ENCODE peak calls at places on chromosomes 6 and 20, in eight cellular contexts. Y is SK-N-SH, H is MM.1S, G is hepatocyte, J is GM23248, E is HCT116, I is OCI-LY7, M is PC-3. R is an unnamed sample.

GRCh38 chr6:16929814-16930213 is 168.6 kb upstream of the ATXN1 start:
- DNase-seq in J (peak; percentile 97), G (peak; percentile 37), I (no peak), M (peak; percentile 17), Y (no peak), E (no peak), H (no peak), R (no peak)

GRCh38 chr6:116371384-116372209 is 850 bp downstream of the DSE start:
- DNase-seq in J (peak; percentile 98), I (no peak), G (peak; percentile 90), E (peak; percentile 42), Y (peak; percentile 83), M (peak; percentile 82), H (no peak), R (peak; percentile 88)

GRCh38 chr6:157832250-157832967 is 9.4 kb downstream of the SNX9 start:
- DNase-seq in Y (no peak), I (no peak), E (no peak), M (peak; percentile 11), J (peak; percentile 69), G (no peak), H (no peak), R (no peak)

GRCh38 chr6:159092631-159093030 is 47.8 kb upstream of the TAGAP start:
- DNase-seq in H (no peak), I (no peak), G (no peak), J (peak; percentile 23), M (no peak), E (no peak), Y (no peak), R (no peak)

GRCh38 chr6:34120953-34121675 is 24.8 kb downstream of the GRM4 start:
- DNase-seq in J (no peak), I (no peak), Y (peak; percentile 74), M (no peak), E (no peak), G (peak; percentile 13), H (no peak), R (no peak)

GRCh38 chr6:90406142-90406794 is 109.6 kb upstream of the BACH2 start:
- DNase-seq in G (peak; percentile 52), H (no peak), M (peak; percentile 90), I (no peak), Y (no peak), E (peak; percentile 32), J (peak; percentile 74), R (no peak)

GRCh38 chr6:149140137-149140909 is 177.2 kb upstream of the TAB2 start:
- DNase-seq in E (no peak), I (no peak), J (no peak), M (no peak), Y (no peak), H (no peak), G (no peak), R (no peak)

GRCh38 chr20:10864076-10864672 is 190.4 kb upstream of the JAG1 start:
- DNase-seq in M (peak; percentile 92), Y (no peak), J (peak; percentile 50), G (peak; percentile 59), E (peak; percentile 16), H (no peak), I (no peak), R (peak; percentile 32)

GRCh38 chr20:31670371-31671228 is 32.9 kb downstream of the COX4I2 start:
- DNase-seq in G (no peak), Y (no peak), H (no peak), J (no peak), I (no peak), E (no peak), M (no peak), R (no peak)

GRCh38 chr6:109050012-109050411 is 44.6 kb downstream of the SESN1 start:
- DNase-seq in Y (no peak), M (no peak), G (no peak), E (no peak), J (no peak), H (no peak), I (no peak), R (no peak)

GRCh38 chr6:109048176-109048575 is 46.5 kb downstream of the SESN1 start:
- DNase-seq in I (no peak), J (no peak), H (peak; percentile 58), M (no peak), E (no peak), Y (no peak), G (no peak), R (no peak)

GRCh38 chr6:109050447-109051102 is 44.1 kb downstream of the SESN1 start:
- DNase-seq in H (no peak), I (no peak), J (no peak), G (no peak), E (no peak), M (no peak), Y (no peak), R (no peak)

GRCh38 chr6:109048670-109049415 is 45.8 kb downstream of the SESN1 start:
- DNase-seq in I (no peak), M (no peak), G (no peak), Y (no peak), J (no peak), E (no peak), H (no peak), R (no peak)

GRCh38 chr6:109045423-109046012 is 49.1 kb downstream of the SESN1 start:
- DNase-seq in E (no peak), Y (no peak), M (no peak), H (no peak), G (peak; percentile 13), I (no peak), J (no peak), R (no peak)
- TF ChIP-seq EZH2phosphoT487 in E (no peak), Y (no peak), M (no peak), H (no peak), G (no peak), I (no peak), J (no peak), R (no peak)

DNA sequence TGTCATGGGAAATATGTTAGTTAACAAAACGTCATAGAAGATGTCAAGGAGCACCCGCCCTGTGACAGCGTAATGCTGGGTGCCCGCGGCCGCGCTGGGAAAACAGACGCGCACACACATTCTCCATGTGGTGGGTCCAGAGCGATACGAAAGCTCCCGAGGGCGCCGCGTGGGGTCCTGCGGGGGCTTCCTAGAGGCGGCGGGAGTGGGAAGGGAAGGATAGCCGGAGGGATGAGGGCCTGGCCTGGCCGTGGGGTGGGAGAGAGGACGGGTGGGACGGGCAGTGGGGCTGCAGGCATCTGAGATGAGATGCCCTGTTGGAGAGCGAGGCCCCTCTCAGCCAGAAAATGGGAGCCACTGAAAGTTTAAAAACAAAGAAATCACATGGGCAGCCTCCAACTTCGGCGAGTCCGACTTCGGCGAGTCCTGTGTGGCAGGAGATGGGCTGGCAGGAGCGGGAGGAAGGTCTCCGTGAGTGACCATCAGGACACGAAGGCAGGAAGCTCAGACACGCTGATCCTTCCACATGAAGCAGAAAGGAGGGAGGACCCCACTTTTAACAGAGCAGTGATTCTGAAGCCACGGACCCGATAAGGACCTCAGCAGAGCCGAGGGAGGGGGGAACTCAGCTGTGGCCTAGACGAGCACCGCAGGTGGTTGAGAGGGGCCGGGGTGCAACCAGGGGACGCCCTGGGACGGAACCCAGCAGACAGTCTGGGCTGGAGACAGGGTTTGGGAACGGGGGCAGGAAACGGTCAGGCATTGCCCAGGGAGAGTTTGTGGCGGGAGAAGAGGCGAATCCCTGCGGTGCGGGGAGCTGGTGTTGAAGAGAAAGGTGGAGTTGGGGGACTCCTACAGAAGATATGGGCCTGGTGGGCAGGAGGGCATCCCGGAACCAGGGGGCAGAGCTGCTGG is 114.1 kb upstream of the FRMD1 start:
- DNase-seq in Y (peak; percentile 27), E (no peak), M (no peak), I (no peak), J (no peak), H (no peak), G (no peak), R (no peak)
- H3K9me2 ChIP-seq in Y (no peaks in the 10 kb centered on the region), E (no peaks in the 10 kb centered on the region), M (no peaks in the 10 kb centered on the region), I (no peaks in the 10 kb centered on the region), J (no peaks in the 10 kb centered on the region), H (no peaks in the 10 kb centered on the region), G (no peaks in the 10 kb centered on the region), R (no peaks in the 10 kb centered on the region)

GRCh38 chr6:6738108-6738507 is 149.6 kb downstream of the LY86 start:
- DNase-seq in G (no peak), J (no peak), I (no peak), E (no peak), M (no peak), H (no peak), Y (no peak), R (no peak)

GRCh38 chr6:6738922-6739717 is 150.6 kb downstream of the LY86 start:
- DNase-seq in I (no peak), E (no peak), J (no peak), G (no peak), M (no peak), H (no peak), Y (no peak), R (no peak)

GRCh38 chr6:6734463-6735455 is 146.2 kb downstream of the LY86 start:
- DNase-seq in H (no peak), E (no peak), G (no peak), I (no peak), J (no peak), Y (no peak), M (peak; percentile 53), R (no peak)

GRCh38 chr6:6737666-6738065 is 149.1 kb downstream of the LY86 start:
- DNase-seq in M (no peak), E (no peak), I (no peak), J (no peak), G (no peak), H (no peak), Y (no peak), R (no peak)

DNA sequence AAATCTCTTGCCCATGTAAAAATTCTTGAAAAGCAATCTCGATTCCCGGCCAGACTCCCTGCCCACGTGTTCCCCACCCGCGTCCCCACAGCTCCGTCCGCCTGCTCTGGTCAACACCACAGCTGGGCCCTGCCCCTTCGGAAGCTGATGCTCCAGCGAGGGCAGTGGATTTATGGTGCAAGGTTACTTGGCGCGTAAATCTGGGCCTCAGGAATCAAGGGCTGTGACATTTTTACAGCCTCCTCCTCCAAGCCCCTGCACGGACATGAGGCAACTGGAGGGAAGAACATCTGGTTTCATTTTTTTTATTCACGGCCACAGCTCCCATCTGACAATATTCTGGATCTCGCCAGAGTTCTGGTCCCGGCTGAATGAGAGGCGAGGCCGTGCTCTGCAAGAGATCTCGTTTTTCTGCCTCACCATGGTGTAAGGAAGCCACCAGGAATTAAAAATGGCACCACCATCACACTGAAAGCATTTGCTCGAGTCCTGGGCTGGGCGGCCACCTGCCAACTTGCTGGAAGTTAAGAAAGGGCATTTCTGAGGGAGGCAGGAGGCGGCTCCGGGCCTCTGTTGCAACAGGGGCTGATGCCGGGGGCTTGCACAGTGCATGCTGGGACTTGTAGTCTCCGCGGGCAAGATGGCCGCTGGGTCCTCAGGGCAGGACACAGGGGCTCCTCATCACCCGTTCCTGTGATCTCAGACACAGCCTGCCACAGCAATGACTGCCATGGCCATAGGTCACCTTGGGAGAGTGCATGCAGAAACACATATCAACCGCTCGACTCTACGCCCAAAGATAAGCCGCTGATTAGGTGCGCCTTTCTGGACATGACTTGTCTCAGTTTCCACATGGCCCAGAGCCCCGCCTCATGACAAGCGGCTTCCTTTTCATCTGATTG is 148.5 kb downstream of the LY86 start:
- DNase-seq in Y (peak; percentile 59), I (no peak), E (no peak), M (no peak), H (no peak), J (peak; percentile 87), G (peak; percentile 69), R (peak; percentile 88)
- H3K4me3 ChIP-seq in Y (no peak overlapping the region), I (no peak overlapping the region), E (no peak overlapping the region), M (no peak overlapping the region), H (no peak overlapping the region), J (peak overlapping the region; percentile 75), G (no peak overlapping the region), R (no peak overlapping the region)

GRCh38 chr6:92497281-92497680 is 922.1 kb downstream of the EPHA7 start:
- DNase-seq in I (no peak), H (no peak), J (no peak), E (no peak), M (no peak), Y (no peak), G (no peak), R (no peak)
- TF ChIP-seq EZH2phosphoT487 in I (no peak), H (no peak), J (no peak), E (no peak), M (no peak), Y (no peak), G (no peak), R (no peak)

R was measured in GM23338.